ENCODE peak calls at places on chromosomes 3 and 15, in four cellular contexts. One of them, this sample, is unnamed. For H3K4me1, the result is how much of the 10 kb centered on the place peaks cover.

GRCh38 chr3:39166134-39166710 is 12.8 kb upstream of the CSRNP1 start:
- DNase-seq in NT2/D1: no peak
- DNase-seq in left ventricle myocardium inferior: peak
- DNase-seq in naive thymus-derived CD4-positive, alpha-beta T cell: no peak
- DNase-seq in this sample: no peak

GRCh38 chr3:155631323-155632019 is 113.4 kb downstream of the PLCH1 start:
- DNase-seq in naive thymus-derived CD4-positive, alpha-beta T cell: no peak
- DNase-seq in left ventricle myocardium inferior: no peak
- DNase-seq in NT2/D1: no peak
- DNase-seq in this sample: no peak

GRCh38 chr3:34361921-34362320 is 563.5 kb downstream of the PDCD6IP start:
- DNase-seq in NT2/D1: no peak
- DNase-seq in left ventricle myocardium inferior: no peak
- DNase-seq in naive thymus-derived CD4-positive, alpha-beta T cell: no peak
- DNase-seq in this sample: no peak

GRCh38 chr3:190533511-190534282 is 19.8 kb downstream of the IL1RAP start:
- DNase-seq in naive thymus-derived CD4-positive, alpha-beta T cell: no peak
- DNase-seq in left ventricle myocardium inferior: peak
- DNase-seq in NT2/D1: no peak
- DNase-seq in this sample: no peak

GRCh38 chr3:53075743-53076140 is 29.9 kb upstream of the SFMBT1 start:
- DNase-seq in left ventricle myocardium inferior: no peak
- DNase-seq in naive thymus-derived CD4-positive, alpha-beta T cell: no peak
- DNase-seq in NT2/D1: no peak
- DNase-seq in this sample: no peak

GRCh38 chr15:76337047-76337738 is 620 bp downstream of the ISL2 start:
- DNase-seq in left ventricle myocardium inferior: no peak
- DNase-seq in NT2/D1: no peak
- DNase-seq in naive thymus-derived CD4-positive, alpha-beta T cell: no peak
- DNase-seq in this sample: no peak

GRCh38 chr3:31179768-31180167 is 285.3 kb upstream of the GADL1 start:
- DNase-seq in naive thymus-derived CD4-positive, alpha-beta T cell: no peak
- DNase-seq in NT2/D1: no peak
- DNase-seq in left ventricle myocardium inferior: no peak
- DNase-seq in this sample: no peak

GRCh38 chr15:51688863-51689262 is 7.6 kb downstream of the SCG3 start:
- DNase-seq in NT2/D1: no peak
- DNase-seq in left ventricle myocardium inferior: no peak
- DNase-seq in naive thymus-derived CD4-positive, alpha-beta T cell: no peak
- DNase-seq in this sample: no peak

GRCh38 chr3:187016639-187017345 is 86.5 kb downstream of the ST6GAL1 start:
- DNase-seq in NT2/D1: no peak
- DNase-seq in left ventricle myocardium inferior: no peak
- DNase-seq in naive thymus-derived CD4-positive, alpha-beta T cell: no peak
- DNase-seq in this sample: no peak

GRCh38 chr15:74144153-74144775 is 13.9 kb downstream of the ISLR2 start:
- DNase-seq in naive thymus-derived CD4-positive, alpha-beta T cell: no peak
- DNase-seq in left ventricle myocardium inferior: no peak
- DNase-seq in NT2/D1: no peak
- DNase-seq in this sample: no peak

GRCh38 chr3:21839592-21839991 is 88.6 kb upstream of the ZNF385D start:
- DNase-seq in naive thymus-derived CD4-positive, alpha-beta T cell: no peak
- DNase-seq in left ventricle myocardium inferior: peak
- DNase-seq in NT2/D1: no peak
- DNase-seq in this sample: no peak

GRCh38 chr3:101806491-101806890 is 27.5 kb downstream of the NXPE3 start:
- DNase-seq in left ventricle myocardium inferior: no peak
- DNase-seq in NT2/D1: no peak
- DNase-seq in naive thymus-derived CD4-positive, alpha-beta T cell: no peak
- DNase-seq in this sample: no peak

GRCh38 chr3:16978234-16978920 is 93.6 kb downstream of the PLCL2 start:
- DNase-seq in left ventricle myocardium inferior: no peak
- DNase-seq in naive thymus-derived CD4-positive, alpha-beta T cell: no peak
- DNase-seq in NT2/D1: no peak
- DNase-seq in this sample: no peak

GRCh38 chr3:171840831-171841619 is 2.1 kb upstream of the TMEM212 start:
- DNase-seq in left ventricle myocardium inferior: no peak
- DNase-seq in NT2/D1: no peak
- DNase-seq in naive thymus-derived CD4-positive, alpha-beta T cell: no peak
- DNase-seq in this sample: no peak

GRCh38 chr3:189324538-189325138 is 152.9 kb downstream of the TPRG1 start:
- DNase-seq in naive thymus-derived CD4-positive, alpha-beta T cell: peak
- DNase-seq in left ventricle myocardium inferior: no peak
- DNase-seq in NT2/D1: no peak
- DNase-seq in this sample: peak

GRCh38 chr3:52004158-52004787 is 8.6 kb upstream of the RPL29 start:
- DNase-seq in left ventricle myocardium inferior: peak
- DNase-seq in NT2/D1: no peak
- DNase-seq in naive thymus-derived CD4-positive, alpha-beta T cell: no peak
- DNase-seq in this sample: no peak

GRCh38 chr3:45739944-45740343 is 50.7 kb downstream of the SACM1L start:
- DNase-seq in NT2/D1: peak
- DNase-seq in left ventricle myocardium inferior: no peak
- DNase-seq in naive thymus-derived CD4-positive, alpha-beta T cell: no peak
- DNase-seq in this sample: no peak

GRCh38 chr3:99536555-99537314 is 101.7 kb upstream of the COL8A1 start:
- DNase-seq in left ventricle myocardium inferior: no peak
- DNase-seq in naive thymus-derived CD4-positive, alpha-beta T cell: no peak
- DNase-seq in NT2/D1: no peak
- DNase-seq in this sample: no peak

GRCh38 chr3:177065285-177066028 is 131.8 kb downstream of the TBL1XR1 start:
- DNase-seq in NT2/D1: no peak
- DNase-seq in naive thymus-derived CD4-positive, alpha-beta T cell: no peak
- DNase-seq in left ventricle myocardium inferior: no peak
- DNase-seq in this sample: no peak

GRCh38 chr3:27596920-27597319 is 112.7 kb upstream of the SLC4A7 start:
- DNase-seq in left ventricle myocardium inferior: no peak
- DNase-seq in NT2/D1: no peak
- DNase-seq in naive thymus-derived CD4-positive, alpha-beta T cell: no peak
- DNase-seq in this sample: no peak

GRCh38 chr3:152073267-152073666 is 195.5 kb upstream of the MBNL1 start:
- DNase-seq in left ventricle myocardium inferior: no peak
- DNase-seq in naive thymus-derived CD4-positive, alpha-beta T cell: no peak
- DNase-seq in NT2/D1: no peak
- DNase-seq in this sample: no peak

GRCh38 chr3:195929452-195929851 is 21.1 kb upstream of the TNK2 start:
- DNase-seq in NT2/D1: no peak
- DNase-seq in naive thymus-derived CD4-positive, alpha-beta T cell: no peak
- DNase-seq in left ventricle myocardium inferior: no peak
- DNase-seq in this sample: no peak

GRCh38 chr3:124266517-124266916 is 274.6 kb upstream of the ROPN1 start:
- DNase-seq in naive thymus-derived CD4-positive, alpha-beta T cell: no peak
- DNase-seq in NT2/D1: no peak
- DNase-seq in left ventricle myocardium inferior: no peak
- DNase-seq in this sample: no peak

GRCh38 chr3:98893740-98894139 is 7.8 kb downstream of the DCBLD2 start:
- DNase-seq in NT2/D1: no peak
- DNase-seq in naive thymus-derived CD4-positive, alpha-beta T cell: no peak
- DNase-seq in left ventricle myocardium inferior: no peak
- DNase-seq in this sample: no peak

DNA sequence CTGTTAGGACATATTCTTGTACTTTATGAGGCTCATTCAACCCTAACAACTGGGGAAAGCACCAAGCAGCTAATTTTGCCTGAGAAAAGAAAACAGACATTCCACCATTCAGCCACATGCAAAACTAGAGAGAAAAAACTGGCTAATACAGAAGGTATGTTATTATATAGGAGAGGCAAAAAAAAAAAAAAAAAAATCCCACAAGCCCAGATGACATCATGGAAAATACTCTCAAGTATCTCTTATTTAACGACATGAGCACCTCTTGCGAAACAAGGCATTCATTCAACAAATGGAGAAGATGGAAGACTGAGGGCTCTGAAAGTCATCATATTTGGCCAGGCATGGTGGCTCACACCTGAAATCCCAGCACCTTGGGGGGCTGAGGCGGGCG is 61.5 kb downstream of the PRICKLE2 start:
- DNase-seq in left ventricle myocardium inferior: no peak
- DNase-seq in NT2/D1: no peak
- DNase-seq in naive thymus-derived CD4-positive, alpha-beta T cell: no peak
- DNase-seq in this sample: no peak
- H3K4me3 ChIP-seq in left ventricle myocardium inferior: no peak
- H3K4me3 ChIP-seq in NT2/D1: no peak
- H3K4me3 ChIP-seq in naive thymus-derived CD4-positive, alpha-beta T cell: no peak
- H3K4me3 ChIP-seq in this sample: no peak

GRCh38 chr15:90683371-90683770 is 33.8 kb upstream of the BLM start:
- DNase-seq in left ventricle myocardium inferior: no peak
- DNase-seq in NT2/D1: no peak
- DNase-seq in naive thymus-derived CD4-positive, alpha-beta T cell: no peak
- DNase-seq in this sample: no peak
- H3K4me1 ChIP-seq in left ventricle myocardium inferior: under half
- H3K4me1 ChIP-seq in NT2/D1: under half
- H3K4me1 ChIP-seq in naive thymus-derived CD4-positive, alpha-beta T cell: under half
- H3K4me1 ChIP-seq in this sample: under half

DNA sequence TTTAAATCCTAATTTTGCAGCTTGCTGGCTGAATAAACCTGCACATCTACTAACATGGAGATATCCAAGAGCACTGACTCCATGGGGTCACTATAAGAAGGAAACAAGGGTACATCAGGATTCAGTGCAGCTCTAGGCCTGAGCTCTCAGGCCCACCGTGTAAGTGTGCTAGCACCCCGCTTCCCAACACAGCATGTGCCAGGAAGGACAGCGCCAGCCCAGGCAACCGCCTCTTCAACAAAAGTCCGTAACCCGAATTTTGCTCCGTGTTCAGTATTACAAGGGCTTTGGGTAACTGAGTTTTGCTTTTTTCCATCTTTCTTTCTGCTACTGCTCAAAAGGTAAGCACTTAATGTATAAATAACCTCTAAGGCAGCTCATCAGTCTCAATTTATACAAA is 89.8 kb downstream of the LRIG1 start:
- DNase-seq in NT2/D1: no peak
- DNase-seq in naive thymus-derived CD4-positive, alpha-beta T cell: no peak
- DNase-seq in left ventricle myocardium inferior: no peak
- DNase-seq in this sample: no peak
- H3K4me3 ChIP-seq in NT2/D1: no peak
- H3K4me3 ChIP-seq in naive thymus-derived CD4-positive, alpha-beta T cell: no peak
- H3K4me3 ChIP-seq in left ventricle myocardium inferior: no peak
- H3K4me3 ChIP-seq in this sample: no peak

DNA sequence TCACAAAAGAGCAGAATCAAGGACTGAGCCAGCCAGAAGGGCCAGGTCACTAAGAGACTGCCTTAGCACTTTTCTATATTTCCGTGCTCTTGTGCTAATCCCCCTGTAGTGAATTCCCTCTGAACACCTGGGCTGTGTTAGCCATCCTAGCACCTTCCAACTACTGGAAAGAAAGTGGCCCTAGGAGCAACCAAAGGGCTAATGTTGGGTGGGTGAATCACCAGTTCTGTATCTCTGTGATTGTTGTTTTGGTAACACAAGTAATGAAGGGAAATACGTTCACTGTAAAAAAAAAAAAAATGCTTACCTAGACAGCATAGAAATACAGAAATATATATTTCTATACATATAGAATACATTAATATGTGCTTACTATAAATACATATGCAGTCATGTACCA is 43.9 kb downstream of the PXYLP1 start:
- DNase-seq in left ventricle myocardium inferior: no peak
- DNase-seq in naive thymus-derived CD4-positive, alpha-beta T cell: no peak
- DNase-seq in NT2/D1: no peak
- DNase-seq in this sample: no peak
- H3K4me1 ChIP-seq in left ventricle myocardium inferior: under half
- H3K4me1 ChIP-seq in naive thymus-derived CD4-positive, alpha-beta T cell: under half
- H3K4me1 ChIP-seq in NT2/D1: under half
- H3K4me1 ChIP-seq in this sample: under half